ENCODE peak calls at places on chromosome 14, in five cellular contexts. I is Caki2, Q is epithelial cell of esophagus, B is mammary epithelial cell, J is T-cell. U is an unnamed sample.
A peak's percentile ranks its signal among the peaks of the same experiment; 100 is the strongest.

GRCh38 chr14:103391048-103391447 is 5.8 kb downstream of the MARK3 start:
- DNase-seq in I (peak; percentile 33), Q (peak; percentile 46), B (peak; percentile 51), J (peak; percentile 67), U (peak; percentile 68)

GRCh38 chr14:68168460-68169109 is 349.0 kb downstream of the RAD51B start:
- DNase-seq in Q (no peak), B (no peak), J (no peak), I (no peak), U (no peak)

GRCh38 chr14:101073598-101073965 is 170.1 kb upstream of the RTL1 start:
- DNase-seq in B (no peak), J (no peak), Q (no peak), I (no peak), U (no peak)

GRCh38 chr14:91968280-91968679 is 20.8 kb upstream of the FBLN5 start:
- DNase-seq in B (no peak), I (no peak), Q (no peak), J (peak; percentile 49), U (no peak)

GRCh38 chr14:64465208-64465821 is at the start of gene AKAP5:
- DNase-seq in Q (peak; percentile 31), J (peak; percentile 69), I (peak; percentile 41), B (no peak), U (no peak)

GRCh38 chr14:103910984-103911383 is 17.3 kb upstream of the TDRD9 start:
- DNase-seq in B (no peak), Q (no peak), J (no peak), I (no peak), U (no peak)

GRCh38 chr14:76051717-76052459 is 66.3 kb downstream of the IFT43 start:
- DNase-seq in Q (no peak), J (no peak), I (no peak), B (no peak), U (no peak)

GRCh38 chr14:96895658-96896271 is 98.6 kb downstream of the VRK1 start:
- DNase-seq in B (no peak), Q (no peak), J (no peak), I (no peak), U (no peak)

GRCh38 chr14:38947343-38947742 is 155.7 kb downstream of the SEC23A start:
- DNase-seq in J (no peak), B (no peak), Q (no peak), I (no peak), U (no peak)

GRCh38 chr14:104152246-104152575 is 13.8 kb downstream of the KIF26A start:
- DNase-seq in I (no peak), J (no peak), Q (no peak), B (no peak), U (no peak)

GRCh38 chr14:100541621-100542560 is 45.3 kb downstream of the BEGAIN start:
- DNase-seq in J (no peak), Q (no peak), B (no peak), I (no peak), U (no peak)

GRCh38 chr14:77988096-77988870 is 181.9 kb upstream of the NRXN3 start:
- DNase-seq in Q (no peak), J (no peak), I (peak; percentile 13), B (no peak), U (no peak)

GRCh38 chr14:37593496-37594237 is 1.4 kb downstream of the FOXA1 start:
- DNase-seq in I (no peak), Q (peak; percentile 35), J (no peak), B (no peak), U (no peak)

GRCh38 chr14:101557811-101558738 is 3.2 kb upstream of the DIO3 start:
- DNase-seq in B (no peak), I (no peak), Q (no peak), J (no peak), U (no peak)